ENCODE peak calls at places on chromosome 12, in five cellular contexts. T is GM04504, K is small intestine, S is ELR, Y is nephron progenitor cell. D is an unnamed sample.

GRCh38 chr12:87348071-87348470 is 681.1 kb downstream of the C12orf50 start:
- DNase-seq in S (no peak), Y (no peak), T (no peak), K (no peak), D (no peak)

GRCh38 chr12:9391751-9392240 is 183.6 kb upstream of the PZP start:
- DNase-seq in K (no peak), S (no peak), T (no peak), Y (no peak), D (no peak)

GRCh38 chr12:52243774-52244614 is 11.0 kb downstream of the KRT7 start:
- DNase-seq in K (peak), S (peak), Y (no peak), T (peak), D (peak)

GRCh38 chr12:74985293-74985985 is 224.2 kb downstream of the KCNC2 start:
- DNase-seq in S (no peak), K (no peak), Y (no peak), T (no peak), D (no peak)

GRCh38 chr12:25904442-25904841 is 54.0 kb upstream of the RASSF8 start:
- DNase-seq in Y (no peak), K (no peak), T (no peak), S (peak), D (no peak)

GRCh38 chr12:47787596-47788319 is 14.7 kb downstream of the SLC48A1 start:
- DNase-seq in Y (no peak), S (no peak), T (no peak), K (no peak), D (no peak)

GRCh38 chr12:52372216-52373154 is 5.2 kb upstream of the KRT85 start:
- DNase-seq in Y (peak), K (peak), S (peak), T (peak), D (peak)

GRCh38 chr12:113860059-113860820 is 105.9 kb downstream of the RBM19 start:
- DNase-seq in S (no peak), K (no peak), T (no peak), Y (peak), D (no peak)

GRCh38 chr12:54523637-54524036 is 25.8 kb upstream of the PDE1B start:
- DNase-seq in Y (no peak), T (no peak), K (no peak), S (no peak), D (no peak)

GRCh38 chr12:124236651-124237050 is 58.2 kb upstream of the RFLNA start:
- DNase-seq in Y (no peak), T (peak), K (no peak), S (peak), D (no peak)

D was measured in hepatocyte.